ENCODE peak calls at places on chromosomes 16 and 17, in nine cellular contexts. R, H, O, D, E, S, U, Z and B are unnamed samples.

GRCh38 chr16:322476-323143 is 29.9 kb downstream of the AXIN1 start:
- DNase-seq in R (no peak), H (no peak), O (no peak), D (no peak), E (no peak), S (no peak), U (no peak), Z (no peak), B (no peak)

GRCh38 chr17:65228287-65228686 is 91.1 kb downstream of the RGS9 start:
- DNase-seq in R (no peak), H (no peak), O (no peak), D (peak; percentile 21), E (no peak), S (no peak), U (no peak), Z (no peak), B (no peak)

GRCh38 chr17:15384142-15384803 is 42.9 kb upstream of the TEKT3 start:
- DNase-seq in R (no peak), H (peak; percentile 18), O (no peak), D (peak; percentile 39), E (peak; percentile 50), S (no peak), U (no peak), Z (peak; percentile 63), B (no peak)

GRCh38 chr16:72111653-72112451 is 18.2 kb downstream of the DHX38 start:
- DNase-seq in R (no peak), H (no peak), O (no peak), D (no peak), E (no peak), S (no peak), U (no peak), Z (no peak), B (no peak)

GRCh38 chr17:34356194-34356593 is at the start of gene CCL13:
- DNase-seq in R (no peak), H (no peak), O (no peak), D (no peak), E (no peak), S (no peak), U (no peak), Z (no peak), B (no peak)

GRCh38 chr17:16352838-16353701 is at the start of gene CENPV:
- DNase-seq in R (peak; percentile 27), H (peak; percentile 64), O (peak; percentile 20), D (peak; percentile 18), E (peak; percentile 56), S (peak; percentile 76), U (peak; percentile 77), Z (peak; percentile 29), B (peak; percentile 64)

GRCh38 chr17:70295329-70295728 is 126.0 kb downstream of the KCNJ2 start:
- DNase-seq in R (no peak), H (no peak), O (no peak), D (no peak), E (no peak), S (no peak), U (no peak), Z (no peak), B (no peak)

GRCh38 chr17:8608001-8608400 is 22.5 kb downstream of the MYH10 start:
- DNase-seq in R (no peak), H (no peak), O (no peak), D (no peak), E (no peak), S (no peak), U (no peak), Z (no peak), B (no peak)

GRCh38 chr16:82900611-82901010 is 273.8 kb downstream of the CDH13 start:
- DNase-seq in R (no peak), H (no peak), O (no peak), D (no peak), E (no peak), S (no peak), U (no peak), Z (no peak), B (no peak)

GRCh38 chr17:61385091-61385868 is 14.4 kb upstream of the TBX2 start:
- DNase-seq in R (no peak), H (no peak), O (no peak), D (no peak), E (no peak), S (no peak), U (no peak), Z (no peak), B (no peak)

GRCh38 chr17:79943354-79944241 is 92.1 kb downstream of the TBC1D16 start:
- DNase-seq in R (no peak), H (no peak), O (no peak), D (no peak), E (no peak), S (no peak), U (no peak), Z (no peak), B (no peak)

GRCh38 chr17:27920569-27920968 is 27.4 kb upstream of the LYRM9 start:
- DNase-seq in R (no peak), H (no peak), O (no peak), D (no peak), E (no peak), S (no peak), U (no peak), Z (peak; percentile 63), B (no peak)

GRCh38 chr16:86508947-86509758 is 1.2 kb upstream of the FOXF1 start:
- DNase-seq in R (no peak), H (peak; percentile 75), O (no peak), D (peak; percentile 82), E (peak; percentile 45), S (no peak), U (no peak), Z (peak; percentile 57), B (no peak)

GRCh38 chr17:66900126-66901010 is 64.1 kb upstream of the CACNG4 start:
- DNase-seq in R (no peak), H (peak; percentile 34), O (no peak), D (peak; percentile 10), E (no peak), S (no peak), U (no peak), Z (no peak), B (no peak)

GRCh38 chr16:87955302-87956168 is 4.3 kb downstream of the BANP start:
- DNase-seq in R (no peak), H (no peak), O (no peak), D (no peak), E (no peak), S (no peak), U (no peak), Z (no peak), B (no peak)